ENCODE peak calls at places on chromosomes 11 and 22, in four cellular contexts. T, A, R and S are unnamed samples.

GRCh38 chr11:2270322-2271076 is at the start of gene ASCL2:
- DNase-seq in T (peak), A (no peak), R (no peak), S (peak)

GRCh38 chr22:36375071-36375980 is 12.4 kb downstream of the MYH9 start:
- DNase-seq in T (no peak), A (no peak), R (no peak), S (no peak)

GRCh38 chr11:118929496-118930151 is 3.9 kb upstream of the BCL9L start:
- DNase-seq in T (peak), A (peak), R (peak), S (peak)

GRCh38 chr11:6943131-6943530 is 16.9 kb downstream of the ZNF215 start:
- DNase-seq in T (no peak), A (no peak), R (no peak), S (no peak)

GRCh38 chr11:64334764-64335741 is 5.0 kb upstream of the CCDC88B start:
- DNase-seq in T (peak), A (peak), R (peak), S (peak)

GRCh38 chr22:41731609-41732008 is 32.3 kb downstream of the MEI1 start:
- DNase-seq in T (no peak), A (no peak), R (no peak), S (peak)

GRCh38 chr22:50713008-50713385 is 25.0 kb upstream of the ACR start:
- DNase-seq in T (no peak), A (no peak), R (no peak), S (no peak)

GRCh38 chr11:119236891-119237290 is 30.8 kb downstream of the CBL start:
- DNase-seq in T (no peak), A (no peak), R (no peak), S (no peak)

GRCh38 chr11:13140028-13140870 is 131.1 kb downstream of the RASSF10 start:
- DNase-seq in T (no peak), A (peak), R (no peak), S (no peak)

GRCh38 chr11:43987384-43988039 is 45.1 kb downstream of the C11orf96 start:
- DNase-seq in T (no peak), A (no peak), R (no peak), S (peak)

GRCh38 chr11:4881860-4882500 is at the start of gene OR51T1:
- DNase-seq in T (no peak), A (no peak), R (no peak), S (no peak)

GRCh38 chr11:108751444-108751843 is 86.6 kb downstream of the DDX10 start:
- DNase-seq in T (no peak), A (no peak), R (peak), S (no peak)

DNA sequence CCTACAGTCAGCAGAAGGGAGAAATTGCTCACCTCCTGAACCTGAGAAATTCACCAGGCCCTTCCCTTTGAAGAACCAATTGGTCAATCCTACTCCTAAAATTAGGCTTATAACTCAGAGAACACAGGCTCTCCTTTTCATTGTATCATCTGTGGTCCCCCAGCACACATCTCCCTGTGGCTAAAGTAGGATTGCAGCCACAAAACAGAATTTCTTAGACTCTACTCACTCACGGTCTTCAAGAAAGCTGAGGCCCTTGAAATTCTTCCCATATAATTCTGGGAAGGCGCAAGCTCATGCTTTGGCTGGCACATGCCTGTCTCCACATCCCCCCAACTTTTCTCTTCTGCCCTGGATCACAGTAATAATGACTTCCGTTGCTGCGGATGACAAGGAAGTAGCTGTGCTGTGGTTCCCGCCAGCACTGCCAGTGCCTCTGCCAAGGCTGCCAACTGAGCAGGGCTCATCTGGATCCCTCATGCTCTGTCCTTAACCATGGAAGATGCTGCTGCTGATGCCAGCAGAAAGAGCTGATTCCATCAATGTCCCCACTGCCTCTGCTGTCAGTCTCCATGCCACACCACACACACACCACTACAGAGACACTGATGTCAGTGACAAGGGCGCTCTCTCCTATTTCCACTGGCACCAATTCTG is 200.6 kb upstream of the POU2AF2 start:
- DNase-seq in T (no peak), A (no peak), R (no peak), S (peak)
- TF ChIP-seq REST in T (no peak), A (no peak), R (no peak), S (no peak)

DNA sequence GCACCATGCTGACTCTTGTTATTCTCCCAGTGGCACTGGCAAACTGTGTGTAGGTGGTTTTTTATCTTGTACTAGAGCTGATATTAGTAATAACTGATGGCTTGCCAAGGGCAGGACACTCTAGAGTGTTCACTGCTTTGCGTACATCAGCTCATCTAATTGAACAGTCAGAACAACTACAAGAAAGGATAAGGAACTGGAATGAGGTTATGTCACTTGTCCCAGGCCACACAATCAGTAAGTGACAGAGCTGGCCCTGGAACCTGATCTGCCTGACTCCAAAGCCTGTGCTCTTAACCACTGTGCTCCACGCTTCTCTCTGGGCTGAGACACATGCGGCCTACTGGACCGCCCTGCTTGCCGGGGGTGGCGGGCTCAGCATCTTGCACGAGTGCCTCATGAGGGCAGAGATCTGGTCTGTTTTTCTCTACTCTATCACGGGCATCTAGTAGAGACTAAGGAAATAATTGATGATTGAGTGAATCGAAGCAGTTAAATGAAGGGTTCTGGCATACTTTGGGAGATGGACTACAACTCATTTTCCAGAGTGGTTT is 155.9 kb upstream of the SORL1-AS1 start:
- DNase-seq in T (no peak), A (no peak), R (no peak), S (no peak)
- TF ChIP-seq REST in T (no peak), A (no peak), R (no peak), S (no peak)

GRCh38 chr11:114309517-114309916 is 13.3 kb downstream of the NNMT start:
- DNase-seq in T (no peak), A (no peak), R (no peak), S (no peak)
- TF ChIP-seq REST in T (no peak), A (no peak), R (no peak), S (no peak)

GRCh38 chr11:8167796-8168195 is 1.0 kb downstream of the RIC3 start:
- DNase-seq in T (no peak), A (no peak), R (no peak), S (no peak)
- TF ChIP-seq REST in T (peak), A (peak), R (peak), S (peak)

GRCh38 chr11:27718853-27719574 is 18.8 kb upstream of the BDNF start:
- DNase-seq in T (peak), A (peak), R (no peak), S (peak)

GRCh38 chr11:27719575-27719925 is 19.3 kb upstream of the BDNF start:
- DNase-seq in T (peak), A (no peak), R (no peak), S (peak)

GRCh38 chr11:27717801-27718229 is 17.6 kb upstream of the BDNF start:
- DNase-seq in T (peak), A (no peak), R (no peak), S (no peak)

GRCh38 chr11:27717377-27717776 is 17.1 kb upstream of the BDNF start:
- DNase-seq in T (peak), A (peak), R (no peak), S (peak)

GRCh38 chr11:27718346-27718852 is 18.1 kb upstream of the BDNF start:
- DNase-seq in T (peak), A (peak), R (no peak), S (peak)
- TF ChIP-seq REST in T (no peak), A (no peak), R (no peak), S (no peak)

DNA sequence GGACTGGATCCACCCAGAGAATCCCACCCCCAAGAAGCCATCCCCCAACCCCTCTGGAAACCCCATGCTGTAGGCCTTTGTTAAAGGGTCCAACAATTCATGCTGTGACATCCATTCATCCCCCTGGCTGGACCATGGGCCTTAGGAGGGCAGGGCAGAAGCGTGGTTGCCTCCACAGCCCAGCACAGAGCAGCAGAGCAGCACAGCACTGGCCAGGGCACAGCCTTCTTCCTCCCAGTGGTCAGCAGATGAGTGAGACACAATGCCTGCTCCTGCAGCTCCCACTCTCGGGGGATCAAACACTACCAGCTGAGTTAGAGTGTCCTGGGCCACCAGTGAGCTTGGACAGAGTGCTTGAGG is 84.5 kb upstream of the LINC01488 start:
- DNase-seq in T (no peak), A (no peak), R (no peak), S (no peak)
- TF ChIP-seq REST in T (no peak), A (no peak), R (no peak), S (no peak)